ENCODE peak calls at places on chromosome 1, in five cellular contexts. One of them, this sample, is unnamed.

GRCh38 chr1:155086182-155086741 is 7.6 kb downstream of the EFNA3 start:
- DNase-seq in astrocyte: no peak
- DNase-seq in heart right ventricle: peak
- DNase-seq in epithelial cell of esophagus: peak
- DNase-seq in IMR-90: no peak
- DNase-seq in this sample: no peak

GRCh38 chr1:193312432-193312831 is 126.0 kb upstream of the B3GALT2 start:
- DNase-seq in astrocyte: no peak
- DNase-seq in heart right ventricle: no peak
- DNase-seq in epithelial cell of esophagus: no peak
- DNase-seq in IMR-90: no peak
- DNase-seq in this sample: no peak

GRCh38 chr1:92623187-92623778 is 136.6 kb upstream of the GFI1 start:
- DNase-seq in astrocyte: peak
- DNase-seq in heart right ventricle: no peak
- DNase-seq in epithelial cell of esophagus: no peak
- DNase-seq in IMR-90: peak
- DNase-seq in this sample: no peak

GRCh38 chr1:39698568-39698967 is 7.3 kb upstream of the HPCAL4 start:
- DNase-seq in astrocyte: no peak
- DNase-seq in heart right ventricle: no peak
- DNase-seq in epithelial cell of esophagus: no peak
- DNase-seq in IMR-90: no peak
- DNase-seq in this sample: no peak

GRCh38 chr1:223741861-223742260 is 29.5 kb downstream of the CAPN2 start:
- DNase-seq in astrocyte: peak
- DNase-seq in heart right ventricle: no peak
- DNase-seq in epithelial cell of esophagus: peak
- DNase-seq in IMR-90: peak
- DNase-seq in this sample: no peak

GRCh38 chr1:74363220-74363619 is 128.0 kb downstream of the TNNI3K start:
- DNase-seq in astrocyte: no peak
- DNase-seq in heart right ventricle: peak
- DNase-seq in epithelial cell of esophagus: no peak
- DNase-seq in IMR-90: no peak
- DNase-seq in this sample: no peak

GRCh38 chr1:154760469-154760933 is 109.6 kb downstream of the KCNN3 start:
- DNase-seq in astrocyte: no peak
- DNase-seq in heart right ventricle: peak
- DNase-seq in epithelial cell of esophagus: peak
- DNase-seq in IMR-90: no peak
- DNase-seq in this sample: no peak

GRCh38 chr1:206455681-206456344 is 14.5 kb upstream of the IKBKE start:
- DNase-seq in astrocyte: no peak
- DNase-seq in heart right ventricle: peak
- DNase-seq in epithelial cell of esophagus: no peak
- DNase-seq in IMR-90: no peak
- DNase-seq in this sample: no peak

GRCh38 chr1:184838374-184838995 is 83.8 kb upstream of the EDEM3 start:
- DNase-seq in astrocyte: peak
- DNase-seq in heart right ventricle: no peak
- DNase-seq in epithelial cell of esophagus: peak
- DNase-seq in IMR-90: peak
- DNase-seq in this sample: peak

GRCh38 chr1:10813801-10814200 is 17.4 kb upstream of the CASZ1 start:
- DNase-seq in astrocyte: no peak
- DNase-seq in heart right ventricle: no peak
- DNase-seq in epithelial cell of esophagus: no peak
- DNase-seq in IMR-90: no peak
- DNase-seq in this sample: no peak

GRCh38 chr1:20080441-20081330 is 10.7 kb downstream of the PLA2G5 start:
- DNase-seq in astrocyte: no peak
- DNase-seq in heart right ventricle: no peak
- DNase-seq in epithelial cell of esophagus: no peak
- DNase-seq in IMR-90: no peak
- DNase-seq in this sample: no peak

GRCh38 chr1:192628406-192629057 is 7.4 kb upstream of the RGS13 start:
- DNase-seq in astrocyte: no peak
- DNase-seq in heart right ventricle: no peak
- DNase-seq in epithelial cell of esophagus: no peak
- DNase-seq in IMR-90: no peak
- DNase-seq in this sample: no peak

DNA sequence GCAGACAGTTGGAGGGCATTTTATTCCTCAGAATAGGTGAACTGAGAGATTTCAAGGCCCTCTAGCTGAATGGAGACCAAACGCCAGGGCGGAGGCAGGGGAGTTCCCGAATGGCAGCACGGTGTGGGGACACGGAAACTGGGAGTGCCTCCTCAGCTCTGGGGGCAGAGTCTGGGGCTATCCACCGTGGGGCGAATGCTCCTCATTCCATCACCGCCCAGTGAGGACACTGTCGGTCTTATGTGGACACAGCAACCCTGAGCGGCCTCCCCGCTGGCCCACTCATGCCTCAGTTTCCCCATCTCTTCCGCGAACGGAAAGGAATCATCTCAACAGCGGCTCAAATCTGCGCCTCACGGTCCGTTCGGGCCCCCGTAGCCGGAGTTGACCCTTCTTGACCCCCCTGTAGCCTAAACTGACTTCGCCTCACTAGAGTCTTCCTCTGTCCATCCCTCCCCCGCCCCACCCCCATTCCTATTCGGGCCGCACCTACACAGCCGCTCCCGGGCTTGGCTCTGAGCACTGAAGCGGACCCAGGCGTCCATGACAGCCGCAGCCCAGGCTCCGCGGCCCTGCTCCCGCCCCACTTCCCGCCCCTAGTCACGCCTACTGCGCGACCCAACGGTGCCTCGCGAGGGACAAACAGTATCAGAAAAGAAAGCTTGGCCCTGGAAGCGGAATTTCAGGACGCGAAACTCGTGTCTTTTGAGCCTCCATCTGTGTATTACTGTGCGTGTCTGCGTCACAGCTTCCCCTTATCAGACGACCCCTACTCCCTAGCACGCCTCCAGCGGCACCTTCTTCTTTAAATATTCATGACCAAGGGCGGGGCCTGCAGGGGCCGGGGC is at the start of gene PEX11B:
- DNase-seq in astrocyte: peak
- DNase-seq in heart right ventricle: peak
- DNase-seq in epithelial cell of esophagus: peak
- DNase-seq in IMR-90: peak
- DNase-seq in this sample: peak
- TF ChIP-seq CTCF in astrocyte: no peak
- TF ChIP-seq CTCF in heart right ventricle: no peak
- TF ChIP-seq CTCF in epithelial cell of esophagus: no peak
- TF ChIP-seq CTCF in IMR-90: no peak
- TF ChIP-seq CTCF in this sample: no peak

DNA sequence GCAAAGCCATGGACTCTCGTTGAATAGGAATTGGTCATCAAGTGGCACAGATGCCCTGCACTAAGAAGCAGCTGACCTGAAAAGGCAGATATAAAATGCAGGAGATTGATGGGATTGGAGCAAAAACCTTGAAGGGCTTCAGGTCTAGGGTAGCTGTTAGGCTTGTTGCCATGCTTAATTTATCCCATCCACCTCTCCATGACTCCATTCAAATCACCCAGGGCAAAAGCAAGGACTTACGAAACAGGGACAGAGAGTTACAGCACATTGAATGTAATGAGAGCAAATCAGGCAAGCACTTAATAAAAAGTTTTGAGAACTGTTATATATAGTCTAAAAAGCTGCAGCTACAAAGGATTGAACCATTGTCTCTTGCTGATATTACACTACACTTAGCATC is 298.2 kb upstream of the ESRRG start:
- DNase-seq in astrocyte: no peak
- DNase-seq in heart right ventricle: no peak
- DNase-seq in epithelial cell of esophagus: peak
- DNase-seq in IMR-90: no peak
- DNase-seq in this sample: no peak
- TF ChIP-seq CTCF in astrocyte: no peak
- TF ChIP-seq CTCF in heart right ventricle: no peak
- TF ChIP-seq CTCF in epithelial cell of esophagus: no peak
- TF ChIP-seq CTCF in IMR-90: no peak
- TF ChIP-seq CTCF in this sample: no peak

GRCh38 chr1:30708361-30708728 is 15.0 kb downstream of the MATN1 start:
- DNase-seq in astrocyte: no peak
- DNase-seq in heart right ventricle: no peak
- DNase-seq in epithelial cell of esophagus: no peak
- DNase-seq in IMR-90: no peak
- DNase-seq in this sample: no peak
- TF ChIP-seq CTCF in astrocyte: no peak
- TF ChIP-seq CTCF in heart right ventricle: no peak
- TF ChIP-seq CTCF in epithelial cell of esophagus: no peak
- TF ChIP-seq CTCF in IMR-90: no peak
- TF ChIP-seq CTCF in this sample: no peak

DNA sequence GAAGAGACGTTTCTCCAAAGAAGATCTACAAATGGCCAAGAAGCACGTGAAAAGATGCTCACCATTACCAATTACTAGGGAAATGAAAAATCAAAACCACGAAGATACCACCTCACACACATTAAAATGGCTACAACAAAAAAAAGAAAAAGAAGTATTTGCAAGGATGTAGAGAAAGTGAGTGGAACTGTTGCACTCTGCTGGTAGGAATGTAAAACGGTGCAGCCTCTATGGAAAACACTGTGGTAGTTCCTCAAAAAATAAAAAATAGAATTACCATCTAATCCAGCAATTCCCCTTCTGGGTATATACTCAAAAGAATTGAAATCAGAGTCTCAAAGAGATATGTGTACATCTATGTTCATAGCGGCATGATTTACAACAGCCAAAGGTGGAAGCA is 115.4 kb upstream of the EDN2 start:
- DNase-seq in astrocyte: no peak
- DNase-seq in heart right ventricle: no peak
- DNase-seq in epithelial cell of esophagus: peak
- DNase-seq in IMR-90: peak
- DNase-seq in this sample: no peak
- TF ChIP-seq CTCF in astrocyte: peak
- TF ChIP-seq CTCF in heart right ventricle: peak
- TF ChIP-seq CTCF in epithelial cell of esophagus: peak
- TF ChIP-seq CTCF in IMR-90: peak
- TF ChIP-seq CTCF in this sample: peak

DNA sequence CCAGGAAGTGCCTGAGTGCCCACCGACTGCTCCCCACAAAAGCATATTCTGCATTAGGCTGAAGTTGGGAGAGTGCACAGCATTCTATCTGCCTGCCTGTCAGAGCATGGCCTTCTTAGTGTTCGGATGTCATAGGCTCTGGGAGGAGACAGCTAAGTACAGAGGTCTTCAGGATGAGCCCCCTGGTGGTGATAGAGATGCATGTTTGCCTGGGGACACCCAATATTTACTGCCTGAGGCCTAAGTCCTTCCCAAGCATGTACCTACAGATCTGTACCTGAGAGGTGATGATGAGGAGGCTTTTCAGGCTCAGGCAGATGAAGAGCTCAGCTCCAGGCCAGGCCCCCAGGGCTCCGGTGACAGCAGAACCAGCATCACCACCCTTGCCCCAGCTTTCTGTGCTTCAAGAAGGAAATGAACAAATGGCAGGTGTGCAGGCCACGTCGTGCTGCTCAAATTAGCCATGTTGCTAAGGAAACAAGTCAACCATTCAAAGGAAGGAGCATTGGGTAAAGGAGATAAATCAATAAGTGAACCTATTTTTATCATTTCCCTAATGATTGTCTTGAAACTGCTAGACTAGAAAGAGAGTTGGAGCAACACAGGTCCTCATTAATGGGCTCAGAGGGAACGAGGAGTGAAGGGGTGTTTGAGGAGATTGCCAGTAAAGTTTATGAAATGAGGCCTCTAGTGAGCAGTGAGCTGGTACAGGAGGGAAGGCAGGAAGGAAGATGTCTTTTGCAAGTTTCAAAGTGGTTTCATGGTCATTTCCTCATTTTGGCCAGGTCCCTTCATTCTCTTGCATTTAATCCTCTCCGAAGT is 21.2 kb downstream of the CACNA1E start:
- DNase-seq in astrocyte: no peak
- DNase-seq in heart right ventricle: no peak
- DNase-seq in epithelial cell of esophagus: no peak
- DNase-seq in IMR-90: peak
- DNase-seq in this sample: no peak
- TF ChIP-seq CTCF in astrocyte: peak
- TF ChIP-seq CTCF in heart right ventricle: peak
- TF ChIP-seq CTCF in epithelial cell of esophagus: no peak
- TF ChIP-seq CTCF in IMR-90: peak
- TF ChIP-seq CTCF in this sample: peak

GRCh38 chr1:198350456-198350855 is 190.0 kb downstream of the ATP6V1G3 start:
- DNase-seq in astrocyte: no peak
- DNase-seq in heart right ventricle: no peak
- DNase-seq in epithelial cell of esophagus: no peak
- DNase-seq in IMR-90: no peak
- DNase-seq in this sample: no peak
- TF ChIP-seq CTCF in astrocyte: no peak
- TF ChIP-seq CTCF in heart right ventricle: no peak
- TF ChIP-seq CTCF in epithelial cell of esophagus: no peak
- TF ChIP-seq CTCF in IMR-90: no peak
- TF ChIP-seq CTCF in this sample: peak